ENCODE peak calls at places on chromosomes 7 and 10, in six cellular contexts. P is fibroblast of lung, R is pancreas, Z is tibial artery, S is BE2C, Q is HCT116. B is an unnamed sample.
A peak's percentile ranks its signal among the peaks of the same experiment; 100 is the strongest.

GRCh38 chr7:129779602-129780256 is 168.2 kb downstream of the NRF1 start:
- DNase-seq in P (no peak), R (no peak), Z (no peak), S (no peak), Q (peak; percentile 61), B (no peak)

GRCh38 chr10:8302565-8302964 is 248.1 kb downstream of the GATA3 start:
- DNase-seq in P (no peak), R (no peak), Z (no peak), S (no peak), Q (no peak), B (no peak)

GRCh38 chr7:73978681-73979563 is 49.1 kb upstream of the ELN start:
- DNase-seq in P (peak; percentile 12), R (peak; percentile 79), Z (peak; percentile 23), S (peak; percentile 62), Q (peak; percentile 47), B (peak; percentile 43)

GRCh38 chr7:134165266-134165665 is 38.1 kb downstream of the LRGUK start:
- DNase-seq in P (no peak), R (no peak), Z (no peak), S (no peak), Q (no peak), B (no peak)

GRCh38 chr7:133303372-133303771 is 50.5 kb downstream of the EXOC4 start:
- DNase-seq in P (no peak), R (no peak), Z (no peak), S (no peak), Q (no peak), B (no peak)

GRCh38 chr7:129949292-129950133 is 3.2 kb downstream of the UBE2H start:
- DNase-seq in P (peak; percentile 88), R (peak; percentile 46), Z (peak; percentile 31), S (no peak), Q (peak; percentile 40), B (peak; percentile 90)

GRCh38 chr10:26787362-26787761 is 73.4 kb downstream of the ABI1 start:
- DNase-seq in P (no peak), R (no peak), Z (no peak), S (no peak), Q (no peak), B (no peak)

GRCh38 chr10:43679509-43679908 is 30.8 kb upstream of the ZNF32 start:
- DNase-seq in P (peak; percentile 55), R (peak; percentile 81), Z (peak; percentile 51), S (no peak), Q (no peak), B (no peak)

GRCh38 chr7:2029936-2030335 is 202.8 kb downstream of the MAD1L1 start:
- DNase-seq in P (no peak), R (peak; percentile 43), Z (peak; percentile 7), S (peak; percentile 4), Q (no peak), B (no peak)

GRCh38 chr10:130300608-130301025 is 164.4 kb downstream of the GLRX3 start:
- DNase-seq in P (no peak), R (peak; percentile 71), Z (no peak), S (no peak), Q (no peak), B (peak; percentile 31)

GRCh38 chr7:140640060-140640611 is 477 bp downstream of the DENND2A start:
- DNase-seq in P (peak; percentile 56), R (peak; percentile 71), Z (peak; percentile 25), S (peak; percentile 60), Q (no peak), B (peak; percentile 44)

GRCh38 chr10:11245095-11245479 is 227.4 kb downstream of the CELF2 start:
- DNase-seq in P (no peak), R (no peak), Z (no peak), S (no peak), Q (no peak), B (no peak)

GRCh38 chr7:19491821-19492452 is 216.9 kb downstream of the POLR1F start:
- DNase-seq in P (peak; percentile 36), R (no peak), Z (no peak), S (no peak), Q (peak; percentile 28), B (peak; percentile 69)

GRCh38 chr7:36283171-36283570 is 106.5 kb upstream of the ANLN start:
- DNase-seq in P (no peak), R (no peak), Z (no peak), S (no peak), Q (no peak), B (no peak)

GRCh38 chr10:101341438-101341837 is 12.5 kb upstream of the BTRC start:
- DNase-seq in P (no peak), R (no peak), Z (no peak), S (no peak), Q (no peak), B (no peak)

GRCh38 chr10:102314801-102315200 is 69.5 kb downstream of the GBF1 start:
- DNase-seq in P (no peak), R (no peak), Z (no peak), S (no peak), Q (no peak), B (no peak)

DNA sequence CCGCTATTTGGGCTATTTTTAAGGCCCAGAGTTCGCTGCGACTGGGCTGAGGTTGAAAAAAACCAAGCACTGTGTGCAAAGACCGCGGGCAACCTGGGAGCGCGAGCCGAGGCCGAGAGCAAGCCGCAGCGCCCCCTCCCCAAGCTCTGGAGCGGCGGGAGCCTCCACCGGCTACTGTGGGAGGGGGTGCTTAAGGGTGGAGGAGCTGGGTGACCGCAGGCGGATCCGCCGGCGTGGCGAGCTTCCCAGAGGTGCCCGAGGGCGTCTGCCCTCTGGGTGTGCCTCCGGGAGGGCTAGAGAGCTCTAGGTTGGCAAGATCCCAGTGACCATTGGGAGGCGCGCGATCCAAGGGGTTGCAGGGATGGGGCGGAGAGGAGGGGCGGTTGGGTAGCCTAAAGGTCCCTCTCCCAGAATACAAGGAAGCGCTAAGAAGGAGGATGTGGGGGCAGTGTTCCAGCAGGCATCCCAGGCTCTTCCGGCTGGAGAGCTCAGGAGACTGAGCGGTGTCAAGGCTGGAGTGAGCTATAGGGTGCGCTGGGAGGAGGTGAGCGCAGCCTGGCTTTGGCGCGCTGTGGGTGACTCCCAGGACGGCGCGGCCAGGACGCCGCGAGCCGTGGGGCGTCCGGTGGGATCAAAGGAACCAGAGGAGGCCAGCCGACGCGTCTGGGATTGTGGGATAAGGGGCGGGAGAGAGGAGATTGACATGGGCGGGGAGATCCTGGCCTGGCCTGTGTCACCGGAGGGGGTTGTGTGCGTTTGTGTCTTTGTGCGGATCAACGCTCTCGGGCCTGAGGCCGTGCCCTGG is 8.0 kb downstream of the DLX5 start:
- DNase-seq in P (no peak), R (peak; percentile 55), Z (no peak), S (peak; percentile 67), Q (no peak), B (no peak)
- H3K4me3 ChIP-seq in P (no peak overlapping the region), R (no peak overlapping the region), Z (no peak overlapping the region), S (peak overlapping the region; percentile 74), Q (no peak overlapping the region), B (no peak overlapping the region)

DNA sequence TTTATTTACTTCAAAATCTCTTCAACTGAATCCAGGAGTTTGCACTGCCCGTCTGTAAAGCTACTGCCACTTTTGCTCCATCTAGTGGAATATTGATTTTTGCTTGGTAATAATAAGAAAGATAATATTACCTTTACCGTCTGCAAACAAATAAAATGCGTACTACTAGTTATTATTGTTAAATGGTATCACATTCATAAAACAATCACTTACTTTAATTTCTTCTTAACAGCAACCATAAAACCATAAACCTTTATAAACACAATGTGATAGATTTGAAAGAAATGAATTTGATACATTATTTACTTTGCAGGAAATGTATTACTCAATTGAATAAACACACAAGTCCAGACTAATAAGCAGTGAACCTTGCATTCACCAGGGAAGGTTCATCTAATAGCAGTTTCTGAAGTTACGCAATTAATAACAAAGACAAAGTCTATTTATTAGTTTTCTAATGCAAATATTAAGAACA is 6.4 kb downstream of the AGMO start:
- DNase-seq in P (no peak), R (no peak), Z (no peak), S (no peak), Q (no peak), B (peak; percentile 25)
- TF ChIP-seq CTCF in P (peak; percentile 42), R (no peak), Z (no peak), S (peak; percentile 29), Q (peak; percentile 23), B (no peak)

GRCh38 chr7:6589829-6590644 is at the start of gene INTS15:
- DNase-seq in P (peak; percentile 77), R (peak; percentile 95), Z (peak; percentile 51), S (peak; percentile 85), Q (peak; percentile 69), B (peak; percentile 76)

GRCh38 chr7:6588566-6588965 is 1.3 kb upstream of the INTS15 start:
- DNase-seq in P (no peak), R (no peak), Z (no peak), S (no peak), Q (no peak), B (no peak)

GRCh38 chr7:6590645-6591110 is 857 bp downstream of the INTS15 start:
- DNase-seq in P (no peak), R (no peak), Z (no peak), S (no peak), Q (no peak), B (no peak)

GRCh38 chr7:6589151-6589828 is 531 bp upstream of the INTS15 start:
- DNase-seq in P (no peak), R (no peak), Z (no peak), S (no peak), Q (no peak), B (no peak)
- H3K4me3 ChIP-seq in P (no peak overlapping the region), R (peak overlapping the region; percentile 72), Z (peak overlapping the region; percentile 91), S (peak overlapping the region; percentile 38), Q (no peak overlapping the region), B (peak overlapping the region; percentile 36)

GRCh38 chr7:142646274-142646895 is 102.9 kb upstream of the PRSS1 start:
- DNase-seq in P (no peak), R (no peak), Z (no peak), S (no peak), Q (no peak), B (no peak)
- TF ChIP-seq CTCF in P (no peak), R (no peak), Z (no peak), S (no peak), Q (no peak), B (no peak)

DNA sequence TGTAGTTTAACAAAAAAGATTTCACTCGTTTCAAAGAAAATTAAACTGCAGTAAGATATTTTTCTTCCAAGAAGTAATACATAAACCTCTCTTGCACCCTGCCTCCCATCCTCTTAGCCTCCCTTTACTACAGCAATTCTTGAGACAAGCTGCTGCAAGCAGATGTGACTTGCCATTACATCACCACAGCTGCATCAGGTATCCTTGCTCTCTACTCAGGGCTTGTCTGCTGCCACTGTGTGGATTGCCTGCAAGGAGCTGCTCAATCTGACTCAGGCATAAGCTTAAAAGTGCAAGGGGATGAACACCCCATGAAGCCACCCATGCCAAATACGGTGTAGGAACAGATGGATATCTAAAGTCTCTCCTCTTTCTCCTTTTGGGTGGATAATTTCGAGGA is 609.9 kb downstream of the DNAJB9 start:
- DNase-seq in P (no peak), R (no peak), Z (no peak), S (no peak), Q (no peak), B (no peak)
- H3K4me3 ChIP-seq in P (no peak overlapping the region), R (no peak overlapping the region), Z (no peak overlapping the region), S (no peak overlapping the region), Q (no peak overlapping the region), B (no peak overlapping the region)

GRCh38 chr7:104643587-104644217 is 315.3 kb downstream of the LHFPL3 start:
- DNase-seq in P (peak; percentile 3), R (no peak), Z (no peak), S (peak; percentile 34), Q (peak; percentile 15), B (peak; percentile 13)
- TF ChIP-seq CTCF in P (peak; percentile 38), R (no peak), Z (no peak), S (peak; percentile 84), Q (peak; percentile 77), B (peak; percentile 46)

GRCh38 chr10:63286340-63286739 is 153.2 kb downstream of the NRBF2 start:
- DNase-seq in P (peak; percentile 71), R (no peak), Z (no peak), S (no peak), Q (no peak), B (no peak)
- H3K4me3 ChIP-seq in P (no peak overlapping the region), R (no peak overlapping the region), Z (no peak overlapping the region), S (no peak overlapping the region), Q (no peak overlapping the region), B (no peak overlapping the region)